ENCODE peak calls at places on chromosome 15, in nine cellular contexts. Z is H54; F is AG10803; H is ecto neural progenitor cell; E is cardiac fibroblast; V is stimulated activated CD4-positive, alpha-beta T cell treated with anti-CD3 and anti-CD28 coated beads, Interleukin-15, amount 100 ng/mL, for 1 hour; N is HuH-7; A is activated CD4-positive, alpha-beta T cell treated with anti-CD3 and anti-CD28 coated beads for 36 hours; S is brain microvascular endothelial cell. L is an unnamed sample.

GRCh38 chr15:44596511-44597010 is 59.6 kb downstream of the EIF3J start:
- DNase-seq in Z (no peak), F (no peak), H (no peak), E (no peak), V (no peak), N (no peak), A (no peak), S (no peak), L (no peak)

GRCh38 chr15:29822685-29823459 is 604 bp upstream of the TJP1 start:
- DNase-seq in Z (peak; percentile 53), F (peak; percentile 80), H (no peak), E (peak; percentile 89), V (no peak), N (peak; percentile 28), A (peak; percentile 38), S (peak; percentile 87), L (no peak)

GRCh38 chr15:65884511-65884910 is 15.2 kb downstream of the RAB11A start:
- DNase-seq in Z (no peak), F (no peak), H (no peak), E (no peak), V (no peak), N (no peak), A (no peak), S (no peak), L (no peak)

GRCh38 chr15:98955331-98955730 is 52.3 kb downstream of the PGPEP1L start:
- DNase-seq in Z (no peak), F (peak; percentile 50), H (no peak), E (no peak), V (no peak), N (no peak), A (no peak), S (no peak), L (no peak)

GRCh38 chr15:89088605-89089315 is 504 bp downstream of the ABHD2 start:
- DNase-seq in Z (no peak), F (no peak), H (no peak), E (peak; percentile 43), V (no peak), N (no peak), A (peak; percentile 27), S (no peak), L (no peak)

GRCh38 chr15:90620379-90621134 is 90.8 kb downstream of the CRTC3 start:
- DNase-seq in Z (no peak), F (no peak), H (no peak), E (no peak), V (no peak), N (no peak), A (peak; percentile 51), S (no peak), L (no peak)

GRCh38 chr15:66123799-66124198 is 129.8 kb downstream of the MEGF11 start:
- DNase-seq in Z (no peak), F (no peak), H (no peak), E (no peak), V (no peak), N (no peak), A (no peak), S (no peak), L (no peak)

GRCh38 chr15:78054971-78055370 is 22.5 kb downstream of the TBC1D2B start:
- DNase-seq in Z (no peak), F (no peak), H (no peak), E (no peak), V (no peak), N (no peak), A (no peak), S (no peak), L (no peak)

GRCh38 chr15:74240897-74241614 is 4.9 kb downstream of the CCDC33 start:
- DNase-seq in Z (no peak), F (no peak), H (no peak), E (no peak), V (no peak), N (no peak), A (no peak), S (no peak), L (no peak)

GRCh38 chr15:76988874-76989780 is 5.8 kb upstream of the PSTPIP1 start:
- DNase-seq in Z (no peak), F (no peak), H (no peak), E (peak; percentile 7), V (no peak), N (no peak), A (peak; percentile 42), S (no peak), L (no peak)

GRCh38 chr15:39191871-39192281 is 389.0 kb upstream of the THBS1 start:
- DNase-seq in Z (no peak), F (peak; percentile 86), H (no peak), E (peak; percentile 64), V (no peak), N (no peak), A (no peak), S (peak; percentile 53), L (no peak)

GRCh38 chr15:76978522-76979330 is 16.2 kb upstream of the PSTPIP1 start:
- DNase-seq in Z (no peak), F (no peak), H (no peak), E (no peak), V (no peak), N (no peak), A (no peak), S (no peak), L (no peak)

GRCh38 chr15:85795320-85795668 is 569 bp upstream of the KLHL25 start:
- DNase-seq in Z (no peak), F (no peak), H (no peak), E (no peak), V (no peak), N (no peak), A (no peak), S (no peak), L (no peak)

GRCh38 chr15:48020166-48020565 is 100.6 kb upstream of the SLC24A5 start:
- DNase-seq in Z (no peak), F (no peak), H (no peak), E (no peak), V (no peak), N (no peak), A (no peak), S (no peak), L (no peak)

GRCh38 chr15:81814882-81815455 is 230.8 kb downstream of the MEX3B start:
- DNase-seq in Z (no peak), F (no peak), H (no peak), E (no peak), V (no peak), N (no peak), A (no peak), S (no peak), L (no peak)

GRCh38 chr15:98442379-98442833 is 205.9 kb upstream of the IGF1R start:
- DNase-seq in Z (peak; percentile 36), F (peak; percentile 89), H (no peak), E (peak; percentile 83), V (no peak), N (peak; percentile 67), A (peak; percentile 81), S (peak; percentile 86), L (peak; percentile 75)

GRCh38 chr15:20272422-20273184 is 269.0 kb downstream of the GOLGA6L6 start:
- DNase-seq in Z (no peak), F (no peak), H (no peak), E (no peak), V (no peak), N (no peak), A (no peak), S (no peak), L (no peak)

GRCh38 chr15:76117181-76117580 is 57.4 kb downstream of the TMEM266 start:
- DNase-seq in Z (no peak), F (no peak), H (no peak), E (no peak), V (no peak), N (no peak), A (no peak), S (no peak), L (no peak)

GRCh38 chr15:34853001-34853758 is 57.8 kb upstream of the ACTC1 start:
- DNase-seq in Z (no peak), F (peak; percentile 69), H (no peak), E (peak; percentile 51), V (no peak), N (no peak), A (no peak), S (no peak), L (no peak)

GRCh38 chr15:53918180-53919079 is 59.8 kb upstream of the UNC13C start:
- DNase-seq in Z (no peak), F (no peak), H (no peak), E (no peak), V (no peak), N (peak; percentile 36), A (no peak), S (no peak), L (no peak)

GRCh38 chr15:30962659-30963058 is 28.8 kb downstream of the MTMR10 start:
- DNase-seq in Z (no peak), F (no peak), H (no peak), E (no peak), V (no peak), N (no peak), A (no peak), S (no peak), L (no peak)

GRCh38 chr15:100249096-100249815 is 92.5 kb downstream of the ADAMTS17 start:
- DNase-seq in Z (no peak), F (no peak), H (peak; percentile 18), E (no peak), V (no peak), N (no peak), A (no peak), S (no peak), L (no peak)

GRCh38 chr15:48318131-48318530 is 13.1 kb upstream of the DUT start:
- DNase-seq in Z (no peak), F (no peak), H (no peak), E (no peak), V (no peak), N (no peak), A (no peak), S (no peak), L (peak; percentile 61)

GRCh38 chr15:47542312-47543094 is 174.8 kb upstream of the SEMA6D start:
- DNase-seq in Z (no peak), F (no peak), H (no peak), E (peak; percentile 5), V (no peak), N (no peak), A (no peak), S (no peak), L (no peak)

GRCh38 chr15:65330934-65331645 is 26.6 kb downstream of the RNU5B-1 start:
- DNase-seq in Z (no peak), F (no peak), H (no peak), E (no peak), V (no peak), N (no peak), A (no peak), S (no peak), L (no peak)

GRCh38 chr15:35764661-35765519 is 218.9 kb upstream of the DPH6 start:
- DNase-seq in Z (no peak), F (no peak), H (no peak), E (no peak), V (no peak), N (no peak), A (no peak), S (no peak), L (no peak)

GRCh38 chr15:53759333-53759975 is at the start of gene WDR72:
- DNase-seq in Z (no peak), F (no peak), H (peak; percentile 75), E (no peak), V (no peak), N (peak; percentile 71), A (peak; percentile 11), S (no peak), L (peak; percentile 81)

GRCh38 chr15:95024388-95024787 is 793.0 kb downstream of the MCTP2 start:
- DNase-seq in Z (no peak), F (peak; percentile 49), H (no peak), E (peak; percentile 65), V (no peak), N (peak; percentile 5), A (no peak), S (peak; percentile 37), L (no peak)

GRCh38 chr15:54032066-54032465 is 53.8 kb downstream of the UNC13C start:
- DNase-seq in Z (no peak), F (no peak), H (no peak), E (no peak), V (no peak), N (no peak), A (no peak), S (no peak), L (no peak)

GRCh38 chr15:68228143-68228970 is 1.2 kb downstream of the CLN6 start:
- DNase-seq in Z (peak; percentile 15), F (peak; percentile 12), H (peak; percentile 50), E (no peak), V (no peak), N (no peak), A (no peak), S (no peak), L (no peak)

GRCh38 chr15:34056921-34057320 is 17.9 kb upstream of the AVEN start:
- DNase-seq in Z (no peak), F (peak; percentile 40), H (no peak), E (peak; percentile 38), V (no peak), N (no peak), A (no peak), S (no peak), L (no peak)